ENCODE peak calls at places on chromosomes 16 and 17, in six cellular contexts. One of them, this sample, is unnamed.

GRCh38 chr17:55089955-55090573 is 121.5 kb downstream of the STXBP4 start:
- DNase-seq in fibroblast of the aortic adventitia: peak
- DNase-seq in PC-9: peak
- DNase-seq in testis: no peak
- DNase-seq in AG10803: no peak
- DNase-seq in heart right ventricle: no peak
- DNase-seq in this sample: no peak

GRCh38 chr16:85437161-85438052 is 175.7 kb upstream of the GSE1 start:
- DNase-seq in AG10803: no peak
- DNase-seq in PC-9: no peak
- DNase-seq in testis: peak
- DNase-seq in heart right ventricle: no peak
- DNase-seq in fibroblast of the aortic adventitia: peak
- DNase-seq in this sample: no peak

GRCh38 chr17:81315885-81316391 is 20.8 kb upstream of the SLC38A10 start:
- DNase-seq in PC-9: no peak
- DNase-seq in fibroblast of the aortic adventitia: no peak
- DNase-seq in heart right ventricle: no peak
- DNase-seq in testis: no peak
- DNase-seq in AG10803: no peak
- DNase-seq in this sample: no peak

GRCh38 chr17:79618383-79619067 is 7.7 kb upstream of the RBFOX3 start:
- DNase-seq in testis: peak
- DNase-seq in AG10803: no peak
- DNase-seq in PC-9: no peak
- DNase-seq in fibroblast of the aortic adventitia: no peak
- DNase-seq in heart right ventricle: no peak
- DNase-seq in this sample: no peak

GRCh38 chr17:81494984-81495383 is 17.6 kb downstream of the ACTG1 start:
- DNase-seq in heart right ventricle: no peak
- DNase-seq in testis: no peak
- DNase-seq in fibroblast of the aortic adventitia: no peak
- DNase-seq in AG10803: no peak
- DNase-seq in PC-9: no peak
- DNase-seq in this sample: no peak

GRCh38 chr16:12470311-12471229 is 333.1 kb downstream of the CPPED1 start:
- DNase-seq in heart right ventricle: peak
- DNase-seq in AG10803: no peak
- DNase-seq in fibroblast of the aortic adventitia: no peak
- DNase-seq in PC-9: no peak
- DNase-seq in testis: no peak
- DNase-seq in this sample: peak

GRCh38 chr17:76643553-76644148 is at the start of gene ST6GALNAC1:
- DNase-seq in AG10803: no peak
- DNase-seq in heart right ventricle: peak
- DNase-seq in fibroblast of the aortic adventitia: no peak
- DNase-seq in PC-9: no peak
- DNase-seq in testis: peak
- DNase-seq in this sample: no peak

GRCh38 chr17:42182927-42183734 is 2.1 kb downstream of the HCRT start:
- DNase-seq in fibroblast of the aortic adventitia: peak
- DNase-seq in heart right ventricle: no peak
- DNase-seq in AG10803: peak
- DNase-seq in PC-9: no peak
- DNase-seq in testis: no peak
- DNase-seq in this sample: no peak

GRCh38 chr17:65005858-65006257 is 50.7 kb downstream of the GNA13 start:
- DNase-seq in AG10803: no peak
- DNase-seq in heart right ventricle: no peak
- DNase-seq in testis: no peak
- DNase-seq in PC-9: no peak
- DNase-seq in fibroblast of the aortic adventitia: no peak
- DNase-seq in this sample: no peak

GRCh38 chr17:63335818-63336217 is 110.3 kb downstream of the CYB561 start:
- DNase-seq in heart right ventricle: no peak
- DNase-seq in AG10803: no peak
- DNase-seq in testis: no peak
- DNase-seq in PC-9: no peak
- DNase-seq in fibroblast of the aortic adventitia: no peak
- DNase-seq in this sample: no peak

GRCh38 chr17:63332286-63332685 is 113.8 kb downstream of the CYB561 start:
- DNase-seq in heart right ventricle: no peak
- DNase-seq in PC-9: no peak
- DNase-seq in fibroblast of the aortic adventitia: peak
- DNase-seq in testis: no peak
- DNase-seq in AG10803: peak
- DNase-seq in this sample: no peak

GRCh38 chr17:63333869-63334268 is 112.2 kb downstream of the CYB561 start:
- DNase-seq in AG10803: no peak
- DNase-seq in PC-9: no peak
- DNase-seq in testis: no peak
- DNase-seq in heart right ventricle: no peak
- DNase-seq in fibroblast of the aortic adventitia: no peak
- DNase-seq in this sample: no peak

GRCh38 chr17:63329876-63330275 is 116.2 kb downstream of the CYB561 start:
- DNase-seq in PC-9: no peak
- DNase-seq in AG10803: no peak
- DNase-seq in heart right ventricle: no peak
- DNase-seq in fibroblast of the aortic adventitia: no peak
- DNase-seq in testis: no peak
- DNase-seq in this sample: no peak

GRCh38 chr17:63331301-63331700 is 114.8 kb downstream of the CYB561 start:
- DNase-seq in testis: no peak
- DNase-seq in AG10803: no peak
- DNase-seq in fibroblast of the aortic adventitia: no peak
- DNase-seq in PC-9: no peak
- DNase-seq in heart right ventricle: no peak
- DNase-seq in this sample: no peak
- H3K4me3 ChIP-seq in testis: no peak
- H3K4me3 ChIP-seq in AG10803: no peak
- H3K4me3 ChIP-seq in fibroblast of the aortic adventitia: no peak
- H3K4me3 ChIP-seq in PC-9: no peak
- H3K4me3 ChIP-seq in heart right ventricle: no peak
- H3K4me3 ChIP-seq in this sample: no peak

GRCh38 chr16:51818342-51818944 is 667.4 kb upstream of the SALL1 start:
- DNase-seq in testis: peak
- DNase-seq in PC-9: no peak
- DNase-seq in heart right ventricle: peak
- DNase-seq in fibroblast of the aortic adventitia: peak
- DNase-seq in AG10803: peak
- DNase-seq in this sample: no peak
- TF ChIP-seq CTCF in testis: no peak
- TF ChIP-seq CTCF in PC-9: peak
- TF ChIP-seq CTCF in heart right ventricle: no peak
- TF ChIP-seq CTCF in fibroblast of the aortic adventitia: peak
- TF ChIP-seq CTCF in AG10803: peak
- TF ChIP-seq CTCF in this sample: no peak

DNA sequence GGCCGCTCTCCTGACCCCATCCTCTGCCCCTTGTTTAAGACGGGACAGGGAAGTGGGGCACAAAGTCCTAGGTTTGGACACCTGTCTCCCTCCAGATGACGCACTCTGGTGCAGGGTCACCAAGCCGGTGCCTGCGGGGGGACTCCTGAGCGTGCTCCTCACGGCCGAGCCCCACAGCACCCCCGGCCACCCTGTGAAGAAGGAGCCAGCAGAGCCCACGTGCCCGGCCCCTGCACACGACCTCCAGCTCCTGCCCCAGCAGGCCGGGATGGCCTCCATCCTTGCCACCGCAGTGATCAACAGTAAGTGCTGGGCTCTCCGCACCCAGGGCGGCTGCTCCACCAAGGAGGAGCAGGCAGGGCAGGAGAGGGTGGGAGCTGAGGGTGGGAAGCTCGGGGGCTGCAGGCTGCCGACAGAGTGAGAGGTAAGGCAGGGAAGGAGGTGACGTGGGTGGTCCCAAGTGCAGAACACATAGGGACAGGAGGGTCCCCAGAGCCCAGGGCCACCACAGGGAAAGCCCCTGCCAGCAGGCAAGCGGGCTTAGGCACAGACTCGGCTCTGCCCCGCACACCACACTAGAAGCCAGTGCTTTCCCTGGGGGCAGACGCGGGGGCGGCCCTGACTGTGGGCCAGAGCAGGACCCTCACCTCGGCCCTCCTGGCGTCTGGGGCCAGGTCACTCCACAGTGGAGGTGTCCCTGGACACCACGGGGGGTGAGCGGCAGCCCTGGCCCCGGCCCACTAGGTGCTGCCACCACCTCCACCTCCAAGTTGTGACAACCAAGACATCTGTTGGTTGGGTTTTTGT is 42.1 kb upstream of the ZC3H18 start:
- DNase-seq in PC-9: no peak
- DNase-seq in heart right ventricle: no peak
- DNase-seq in fibroblast of the aortic adventitia: no peak
- DNase-seq in testis: no peak
- DNase-seq in AG10803: no peak
- DNase-seq in this sample: no peak
- H3K4me3 ChIP-seq in PC-9: no peak
- H3K4me3 ChIP-seq in heart right ventricle: no peak
- H3K4me3 ChIP-seq in fibroblast of the aortic adventitia: no peak
- H3K4me3 ChIP-seq in testis: no peak
- H3K4me3 ChIP-seq in AG10803: no peak
- H3K4me3 ChIP-seq in this sample: no peak

GRCh38 chr16:30838876-30839471 is 52.0 kb upstream of the ZNF629 start:
- DNase-seq in PC-9: no peak
- DNase-seq in testis: no peak
- DNase-seq in heart right ventricle: no peak
- DNase-seq in fibroblast of the aortic adventitia: no peak
- DNase-seq in AG10803: no peak
- DNase-seq in this sample: no peak
- TF ChIP-seq CTCF in PC-9: no peak
- TF ChIP-seq CTCF in testis: no peak
- TF ChIP-seq CTCF in heart right ventricle: no peak
- TF ChIP-seq CTCF in fibroblast of the aortic adventitia: peak
- TF ChIP-seq CTCF in AG10803: no peak
- TF ChIP-seq CTCF in this sample: no peak

DNA sequence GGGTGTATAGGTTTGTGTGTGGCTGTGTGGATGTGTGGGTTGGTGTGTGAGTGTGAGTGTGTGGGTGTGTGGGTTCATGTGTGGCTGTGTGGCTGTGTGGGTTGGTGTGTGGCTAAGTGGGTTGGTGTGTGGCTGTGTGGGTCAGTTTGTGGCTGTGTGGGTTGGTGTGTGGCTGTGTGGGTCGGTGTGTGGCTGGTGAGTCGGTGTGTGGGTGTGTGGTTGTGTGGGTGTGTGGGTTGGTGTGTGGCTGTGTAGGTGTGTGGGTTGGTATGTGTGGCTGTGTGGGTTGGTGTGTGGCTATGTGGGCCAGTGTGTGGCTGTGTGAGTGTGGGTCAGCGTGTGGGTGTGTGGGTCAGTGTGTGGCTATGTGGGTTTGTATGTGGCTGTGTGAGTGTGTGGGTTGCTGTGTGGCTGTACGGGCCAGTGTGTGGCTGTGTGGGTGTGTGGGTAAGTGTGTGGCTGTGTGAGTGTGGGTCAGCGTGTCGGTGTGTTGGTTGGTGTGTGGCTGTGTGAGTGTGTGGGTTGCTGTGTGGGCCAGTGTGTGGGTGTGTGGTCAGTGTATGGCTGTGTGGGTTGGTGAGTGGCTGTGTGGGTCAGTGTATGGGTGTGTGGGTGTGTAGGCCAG is 238.8 kb upstream of the ZFHX3 start:
- DNase-seq in PC-9: no peak
- DNase-seq in heart right ventricle: no peak
- DNase-seq in testis: no peak
- DNase-seq in AG10803: no peak
- DNase-seq in fibroblast of the aortic adventitia: no peak
- DNase-seq in this sample: no peak
- H3K4me3 ChIP-seq in PC-9: no peak
- H3K4me3 ChIP-seq in heart right ventricle: no peak
- H3K4me3 ChIP-seq in testis: no peak
- H3K4me3 ChIP-seq in AG10803: no peak
- H3K4me3 ChIP-seq in fibroblast of the aortic adventitia: no peak
- H3K4me3 ChIP-seq in this sample: no peak

GRCh38 chr17:56710986-56711385 is 117.5 kb downstream of the NOG start:
- DNase-seq in heart right ventricle: no peak
- DNase-seq in fibroblast of the aortic adventitia: no peak
- DNase-seq in testis: no peak
- DNase-seq in AG10803: no peak
- DNase-seq in PC-9: no peak
- DNase-seq in this sample: no peak
- TF ChIP-seq CTCF in heart right ventricle: no peak
- TF ChIP-seq CTCF in fibroblast of the aortic adventitia: no peak
- TF ChIP-seq CTCF in testis: no peak
- TF ChIP-seq CTCF in AG10803: no peak
- TF ChIP-seq CTCF in PC-9: no peak
- TF ChIP-seq CTCF in this sample: no peak

GRCh38 chr16:58753711-58754134 is 19.6 kb upstream of the GOT2 start:
- DNase-seq in testis: no peak
- DNase-seq in heart right ventricle: no peak
- DNase-seq in fibroblast of the aortic adventitia: no peak
- DNase-seq in AG10803: no peak
- DNase-seq in PC-9: no peak
- DNase-seq in this sample: peak

GRCh38 chr16:58756650-58757332 is 22.7 kb upstream of the GOT2 start:
- DNase-seq in fibroblast of the aortic adventitia: no peak
- DNase-seq in AG10803: no peak
- DNase-seq in PC-9: no peak
- DNase-seq in heart right ventricle: no peak
- DNase-seq in testis: no peak
- DNase-seq in this sample: no peak

DNA sequence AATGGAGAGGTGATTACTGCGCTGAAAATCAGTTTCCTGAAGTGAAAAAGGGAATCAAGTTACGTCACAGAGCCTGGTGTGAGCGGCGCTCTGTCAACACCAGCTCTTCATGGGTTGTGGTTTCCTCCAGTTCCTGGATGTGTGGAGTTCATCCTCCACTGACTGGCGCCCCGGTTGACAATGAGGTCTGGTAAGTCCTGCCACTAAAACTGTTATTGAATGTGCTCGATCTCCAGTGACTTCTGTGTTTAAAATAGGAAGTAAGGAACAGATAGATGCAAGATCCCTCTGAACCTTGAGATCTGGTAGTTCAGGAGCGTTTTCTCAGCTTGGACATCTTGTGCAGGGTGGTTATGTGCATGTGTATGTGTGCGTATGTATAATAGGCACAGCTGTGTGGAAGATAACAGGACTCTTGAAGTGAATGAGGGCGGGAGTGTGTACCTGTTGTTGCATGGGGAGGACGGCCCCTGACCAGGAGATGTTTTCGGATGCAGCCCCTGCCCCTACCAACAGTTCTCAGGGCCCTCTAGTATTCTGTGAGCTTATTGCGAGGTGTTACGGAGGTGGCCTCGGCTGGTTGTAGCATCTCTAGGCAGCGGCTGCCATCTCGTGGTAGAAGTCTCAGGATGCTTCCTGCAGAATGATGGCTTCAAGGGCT is 22.0 kb upstream of the GOT2 start:
- DNase-seq in PC-9: peak
- DNase-seq in fibroblast of the aortic adventitia: peak
- DNase-seq in AG10803: peak
- DNase-seq in heart right ventricle: peak
- DNase-seq in testis: peak
- DNase-seq in this sample: peak
- H3K4me3 ChIP-seq in PC-9: no peak
- H3K4me3 ChIP-seq in fibroblast of the aortic adventitia: no peak
- H3K4me3 ChIP-seq in AG10803: no peak
- H3K4me3 ChIP-seq in heart right ventricle: no peak
- H3K4me3 ChIP-seq in testis: no peak
- H3K4me3 ChIP-seq in this sample: no peak